ENCODE peak calls at places on chromosomes 2 and 18, in six cellular contexts. One of them, this sample, is unnamed.
A peak's percentile ranks its signal among the peaks of the same experiment; 100 is the strongest.

GRCh38 chr2:55649211-55649610 is 31.8 kb upstream of the PPP4R3B start:
- DNase-seq in PC-3: no peak
- DNase-seq in tibial nerve: no peak
- DNase-seq in mammary epithelial cell: no peak
- DNase-seq in IMR-90: peak; percentile 8
- DNase-seq in cardiac muscle cell: no peak
- DNase-seq in this sample: no peak

GRCh38 chr2:23499419-23499818 is 114.4 kb downstream of the KLHL29 start:
- DNase-seq in tibial nerve: no peak
- DNase-seq in PC-3: no peak
- DNase-seq in mammary epithelial cell: no peak
- DNase-seq in IMR-90: no peak
- DNase-seq in cardiac muscle cell: peak; percentile 40
- DNase-seq in this sample: no peak

GRCh38 chr2:60555794-60556161 is 2.3 kb upstream of the BCL11A start:
- DNase-seq in PC-3: no peak
- DNase-seq in IMR-90: no peak
- DNase-seq in mammary epithelial cell: no peak
- DNase-seq in cardiac muscle cell: no peak
- DNase-seq in tibial nerve: no peak
- DNase-seq in this sample: no peak

GRCh38 chr2:96808176-96808837 is 7.8 kb upstream of the CNNM3 start:
- DNase-seq in tibial nerve: no peak
- DNase-seq in PC-3: no peak
- DNase-seq in cardiac muscle cell: no peak
- DNase-seq in mammary epithelial cell: no peak
- DNase-seq in IMR-90: no peak
- DNase-seq in this sample: no peak

GRCh38 chr2:152505495-152505906 is 170.5 kb downstream of the FMNL2 start:
- DNase-seq in PC-3: no peak
- DNase-seq in IMR-90: peak; percentile 41
- DNase-seq in tibial nerve: no peak
- DNase-seq in cardiac muscle cell: peak; percentile 55
- DNase-seq in mammary epithelial cell: peak; percentile 52
- DNase-seq in this sample: no peak

GRCh38 chr2:239192456-239192855 is 208.4 kb downstream of the HDAC4 start:
- DNase-seq in tibial nerve: no peak
- DNase-seq in PC-3: no peak
- DNase-seq in cardiac muscle cell: no peak
- DNase-seq in mammary epithelial cell: no peak
- DNase-seq in IMR-90: no peak
- DNase-seq in this sample: no peak

GRCh38 chr2:212032032-212032431 is 506.6 kb downstream of the ERBB4 start:
- DNase-seq in cardiac muscle cell: peak; percentile 74
- DNase-seq in mammary epithelial cell: peak; percentile 60
- DNase-seq in PC-3: peak; percentile 13
- DNase-seq in tibial nerve: no peak
- DNase-seq in IMR-90: peak; percentile 78
- DNase-seq in this sample: no peak

GRCh38 chr2:207778298-207778882 is 8.7 kb upstream of the FZD5 start:
- DNase-seq in tibial nerve: no peak
- DNase-seq in IMR-90: no peak
- DNase-seq in mammary epithelial cell: no peak
- DNase-seq in PC-3: no peak
- DNase-seq in cardiac muscle cell: no peak
- DNase-seq in this sample: no peak

GRCh38 chr2:241671457-241672240 is 15.0 kb downstream of the DTYMK start:
- DNase-seq in mammary epithelial cell: no peak
- DNase-seq in IMR-90: no peak
- DNase-seq in cardiac muscle cell: no peak
- DNase-seq in tibial nerve: no peak
- DNase-seq in PC-3: no peak
- DNase-seq in this sample: no peak

GRCh38 chr2:61178603-61179545 is 16.9 kb downstream of the C2orf74 start:
- DNase-seq in PC-3: peak; percentile 30
- DNase-seq in cardiac muscle cell: peak; percentile 42
- DNase-seq in tibial nerve: no peak
- DNase-seq in mammary epithelial cell: no peak
- DNase-seq in IMR-90: peak; percentile 61
- DNase-seq in this sample: no peak

GRCh38 chr2:179525340-179525739 is 260.7 kb upstream of the SESTD1 start:
- DNase-seq in cardiac muscle cell: no peak
- DNase-seq in IMR-90: no peak
- DNase-seq in mammary epithelial cell: no peak
- DNase-seq in PC-3: no peak
- DNase-seq in tibial nerve: no peak
- DNase-seq in this sample: no peak

GRCh38 chr2:152718909-152719645 is 657 bp downstream of the ARL6IP6 start:
- DNase-seq in cardiac muscle cell: peak; percentile 22
- DNase-seq in mammary epithelial cell: peak; percentile 83
- DNase-seq in tibial nerve: no peak
- DNase-seq in PC-3: peak; percentile 80
- DNase-seq in IMR-90: no peak
- DNase-seq in this sample: no peak

GRCh38 chr2:233210843-233211600 is 40.5 kb upstream of the ATG16L1 start:
- DNase-seq in cardiac muscle cell: peak; percentile 96
- DNase-seq in PC-3: peak; percentile 95
- DNase-seq in mammary epithelial cell: peak; percentile 84
- DNase-seq in tibial nerve: peak; percentile 75
- DNase-seq in IMR-90: peak; percentile 90
- DNase-seq in this sample: peak; percentile 82

GRCh38 chr2:48601349-48601748 is 16.3 kb upstream of the GTF2A1L start:
- DNase-seq in IMR-90: peak; percentile 41
- DNase-seq in PC-3: peak; percentile 44
- DNase-seq in cardiac muscle cell: peak; percentile 26
- DNase-seq in tibial nerve: no peak
- DNase-seq in mammary epithelial cell: peak; percentile 9
- DNase-seq in this sample: no peak

GRCh38 chr18:31386683-31387082 is 10.1 kb downstream of the DSG4 start:
- DNase-seq in IMR-90: no peak
- DNase-seq in tibial nerve: no peak
- DNase-seq in PC-3: no peak
- DNase-seq in cardiac muscle cell: no peak
- DNase-seq in mammary epithelial cell: no peak
- DNase-seq in this sample: no peak

GRCh38 chr2:70643715-70644114 is 90.1 kb upstream of the TGFA start:
- DNase-seq in IMR-90: no peak
- DNase-seq in cardiac muscle cell: peak; percentile 14
- DNase-seq in tibial nerve: no peak
- DNase-seq in mammary epithelial cell: peak; percentile 43
- DNase-seq in PC-3: peak; percentile 71
- DNase-seq in this sample: no peak

GRCh38 chr2:113175101-113175628 is 1.4 kb downstream of the PSD4 start:
- DNase-seq in mammary epithelial cell: no peak
- DNase-seq in cardiac muscle cell: no peak
- DNase-seq in tibial nerve: no peak
- DNase-seq in IMR-90: no peak
- DNase-seq in PC-3: no peak
- DNase-seq in this sample: no peak

GRCh38 chr2:39851691-39852110 is 72.6 kb upstream of the THUMPD2 start:
- DNase-seq in tibial nerve: no peak
- DNase-seq in IMR-90: peak; percentile 63
- DNase-seq in mammary epithelial cell: peak; percentile 18
- DNase-seq in cardiac muscle cell: peak; percentile 57
- DNase-seq in PC-3: peak; percentile 28
- DNase-seq in this sample: peak; percentile 47

GRCh38 chr2:182649316-182649715 is 66.7 kb upstream of the DNAJC10 start:
- DNase-seq in PC-3: peak; percentile 53
- DNase-seq in mammary epithelial cell: no peak
- DNase-seq in tibial nerve: no peak
- DNase-seq in cardiac muscle cell: peak; percentile 75
- DNase-seq in IMR-90: peak; percentile 46
- DNase-seq in this sample: no peak

GRCh38 chr2:30346475-30347169 is 100.4 kb upstream of the LCLAT1 start:
- DNase-seq in mammary epithelial cell: no peak
- DNase-seq in PC-3: no peak
- DNase-seq in tibial nerve: no peak
- DNase-seq in cardiac muscle cell: peak; percentile 40
- DNase-seq in IMR-90: no peak
- DNase-seq in this sample: no peak

GRCh38 chr2:174108579-174108978 is 139.8 kb downstream of the OLA1 start:
- DNase-seq in mammary epithelial cell: no peak
- DNase-seq in IMR-90: no peak
- DNase-seq in PC-3: no peak
- DNase-seq in tibial nerve: no peak
- DNase-seq in cardiac muscle cell: no peak
- DNase-seq in this sample: no peak

GRCh38 chr2:17373736-17374135 is 144.5 kb downstream of the RAD51AP2 start:
- DNase-seq in mammary epithelial cell: peak; percentile 64
- DNase-seq in tibial nerve: no peak
- DNase-seq in IMR-90: peak; percentile 49
- DNase-seq in PC-3: no peak
- DNase-seq in cardiac muscle cell: no peak
- DNase-seq in this sample: peak; percentile 11

GRCh38 chr2:36562245-36562644 is 35.7 kb downstream of the FEZ2 start:
- DNase-seq in tibial nerve: no peak
- DNase-seq in PC-3: peak; percentile 83
- DNase-seq in IMR-90: peak; percentile 79
- DNase-seq in mammary epithelial cell: no peak
- DNase-seq in cardiac muscle cell: peak; percentile 73
- DNase-seq in this sample: peak; percentile 36

DNA sequence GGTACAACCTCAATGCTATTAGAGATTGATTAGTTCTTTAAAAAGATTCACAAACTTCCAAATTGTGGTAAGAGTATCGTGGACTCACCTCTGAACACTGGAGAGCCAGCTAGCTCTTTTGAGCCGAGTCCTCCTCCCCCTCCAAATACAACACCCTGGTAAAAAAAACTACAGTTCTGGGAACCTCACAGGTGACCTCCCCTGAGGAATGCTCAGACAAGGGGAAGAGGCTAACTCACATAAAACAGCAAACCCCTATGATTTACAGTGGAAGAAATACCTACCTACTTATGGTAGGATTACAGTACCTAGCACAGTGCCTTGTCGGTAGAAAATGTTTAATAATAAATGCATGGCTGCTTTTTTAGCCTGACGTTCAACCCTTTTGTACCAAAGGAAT is 8.4 kb downstream of the ZNF24 start:
- DNase-seq in PC-3: no peak
- DNase-seq in cardiac muscle cell: no peak
- DNase-seq in tibial nerve: no peak
- DNase-seq in IMR-90: no peak
- DNase-seq in mammary epithelial cell: no peak
- DNase-seq in this sample: no peak
- H3K9me3 ChIP-seq in PC-3: no peaks in the 10 kb centered on the region
- H3K9me3 ChIP-seq in cardiac muscle cell: no peaks in the 10 kb centered on the region
- H3K9me3 ChIP-seq in tibial nerve: no peaks in the 10 kb centered on the region
- H3K9me3 ChIP-seq in IMR-90: no peaks in the 10 kb centered on the region
- H3K9me3 ChIP-seq in mammary epithelial cell: no peaks in the 10 kb centered on the region
- H3K9me3 ChIP-seq in this sample: no peaks in the 10 kb centered on the region

GRCh38 chr18:58671122-58671940 is at the start of gene MALT1:
- DNase-seq in PC-3: peak; percentile 90
- DNase-seq in cardiac muscle cell: peak; percentile 94
- DNase-seq in mammary epithelial cell: peak; percentile 89
- DNase-seq in IMR-90: peak; percentile 85
- DNase-seq in tibial nerve: peak; percentile 83
- DNase-seq in this sample: peak; percentile 65
- TF ChIP-seq CTCF in PC-3: peak; percentile 8
- TF ChIP-seq CTCF in cardiac muscle cell: no peak
- TF ChIP-seq CTCF in mammary epithelial cell: no peak
- TF ChIP-seq CTCF in IMR-90: peak; percentile 28
- TF ChIP-seq CTCF in tibial nerve: peak; percentile 7
- TF ChIP-seq CTCF in this sample: no peak

GRCh38 chr2:9554841-9555337 is 741 bp downstream of the ADAM17 start:
- DNase-seq in mammary epithelial cell: peak; percentile 86
- DNase-seq in IMR-90: peak; percentile 88
- DNase-seq in tibial nerve: no peak
- DNase-seq in cardiac muscle cell: peak; percentile 94
- DNase-seq in PC-3: peak; percentile 58
- DNase-seq in this sample: peak; percentile 59

GRCh38 chr2:9556121-9556869 is 665 bp upstream of the ADAM17 start:
- DNase-seq in cardiac muscle cell: peak; percentile 42
- DNase-seq in tibial nerve: no peak
- DNase-seq in PC-3: peak; percentile 46
- DNase-seq in IMR-90: peak; percentile 22
- DNase-seq in mammary epithelial cell: peak; percentile 37
- DNase-seq in this sample: no peak

GRCh38 chr2:9555338-9556120 is at the start of gene ADAM17:
- DNase-seq in tibial nerve: peak; percentile 95
- DNase-seq in PC-3: peak; percentile 98
- DNase-seq in cardiac muscle cell: peak; percentile 99
- DNase-seq in mammary epithelial cell: peak; percentile 98
- DNase-seq in IMR-90: peak; percentile 95
- DNase-seq in this sample: peak; percentile 85

GRCh38 chr2:9549420-9549819 is 6.2 kb downstream of the ADAM17 start:
- DNase-seq in tibial nerve: no peak
- DNase-seq in IMR-90: no peak
- DNase-seq in mammary epithelial cell: no peak
- DNase-seq in cardiac muscle cell: no peak
- DNase-seq in PC-3: no peak
- DNase-seq in this sample: no peak

GRCh38 chr2:9552491-9553178 is 3.0 kb downstream of the ADAM17 start:
- DNase-seq in IMR-90: peak; percentile 91
- DNase-seq in mammary epithelial cell: peak; percentile 94
- DNase-seq in tibial nerve: no peak
- DNase-seq in PC-3: peak; percentile 87
- DNase-seq in cardiac muscle cell: peak; percentile 89
- DNase-seq in this sample: peak; percentile 36
- H3K9me3 ChIP-seq in IMR-90: no peaks in the 10 kb centered on the region
- H3K9me3 ChIP-seq in mammary epithelial cell: no peaks in the 10 kb centered on the region
- H3K9me3 ChIP-seq in tibial nerve: no peaks in the 10 kb centered on the region
- H3K9me3 ChIP-seq in PC-3: no peaks in the 10 kb centered on the region
- H3K9me3 ChIP-seq in cardiac muscle cell: no peaks in the 10 kb centered on the region
- H3K9me3 ChIP-seq in this sample: no peaks in the 10 kb centered on the region

DNA sequence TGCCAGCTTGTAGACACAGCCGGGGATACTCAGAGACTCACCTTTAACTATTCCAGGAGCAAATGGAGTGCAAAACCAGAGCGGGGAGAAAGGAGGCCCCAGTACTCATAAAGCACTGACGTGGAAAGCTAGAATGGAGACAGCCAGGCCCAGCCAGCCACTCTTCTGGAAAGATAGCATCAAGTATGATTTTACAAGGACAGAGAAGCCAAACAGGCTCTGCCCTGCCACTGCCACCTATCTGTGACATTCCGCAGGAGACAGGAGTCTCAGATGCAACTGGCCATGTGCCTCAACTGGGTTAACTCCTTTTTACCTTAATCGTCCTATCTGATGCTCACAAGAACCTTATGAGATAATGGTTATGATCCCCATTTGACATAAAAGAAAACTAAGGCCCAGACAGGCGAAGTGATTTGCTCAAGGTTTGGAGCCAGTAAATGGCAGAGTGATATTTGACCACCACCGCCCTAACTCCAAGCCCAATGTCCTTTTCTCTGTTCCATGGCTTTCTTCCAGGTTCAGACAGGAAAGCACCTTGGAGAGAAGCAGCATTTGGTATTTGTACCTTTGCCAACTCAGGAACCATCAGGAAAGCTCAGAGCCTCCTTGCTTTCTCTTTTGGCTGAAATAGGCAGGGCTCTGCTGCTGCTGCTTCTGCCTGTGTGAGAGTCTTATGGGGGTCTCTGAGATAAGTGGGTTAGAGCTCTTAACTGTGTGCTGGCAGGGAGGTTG is 15.6 kb downstream of the KIF3C start:
- DNase-seq in cardiac muscle cell: no peak
- DNase-seq in IMR-90: no peak
- DNase-seq in tibial nerve: no peak
- DNase-seq in mammary epithelial cell: no peak
- DNase-seq in PC-3: no peak
- DNase-seq in this sample: no peak
- TF ChIP-seq CTCF in cardiac muscle cell: no peak
- TF ChIP-seq CTCF in IMR-90: no peak
- TF ChIP-seq CTCF in tibial nerve: no peak
- TF ChIP-seq CTCF in mammary epithelial cell: no peak
- TF ChIP-seq CTCF in PC-3: no peak
- TF ChIP-seq CTCF in this sample: no peak